ENCODE peak calls at places on chromosomes 16 and 17, in five cellular contexts. One of them, this sample, is unnamed.

GRCh38 chr16:64417711-64418227 is 704.1 kb downstream of the CDH11 start:
- DNase-seq in thoracic aorta: no peak
- DNase-seq in left ventricle myocardium inferior: no peak
- DNase-seq in neural progenitor cell: no peak
- DNase-seq in heart left ventricle: no peak
- DNase-seq in this sample: no peak

GRCh38 chr17:79160980-79161621 is 86.5 kb downstream of the ENGASE start:
- DNase-seq in left ventricle myocardium inferior: no peak
- DNase-seq in neural progenitor cell: no peak
- DNase-seq in heart left ventricle: no peak
- DNase-seq in thoracic aorta: no peak
- DNase-seq in this sample: no peak

GRCh38 chr16:50302472-50303005 is 36.2 kb downstream of the ADCY7 start:
- DNase-seq in neural progenitor cell: no peak
- DNase-seq in heart left ventricle: peak; percentile 9
- DNase-seq in thoracic aorta: no peak
- DNase-seq in left ventricle myocardium inferior: no peak
- DNase-seq in this sample: no peak

GRCh38 chr17:79536212-79536840 is 74.5 kb downstream of the RBFOX3 start:
- DNase-seq in left ventricle myocardium inferior: no peak
- DNase-seq in thoracic aorta: no peak
- DNase-seq in neural progenitor cell: no peak
- DNase-seq in heart left ventricle: no peak
- DNase-seq in this sample: no peak

GRCh38 chr17:75096082-75096625 is 8.4 kb downstream of the SLC16A5 start:
- DNase-seq in neural progenitor cell: no peak
- DNase-seq in thoracic aorta: no peak
- DNase-seq in left ventricle myocardium inferior: peak; percentile 75
- DNase-seq in heart left ventricle: peak; percentile 73
- DNase-seq in this sample: no peak

GRCh38 chr16:83138976-83139690 is 512.4 kb downstream of the CDH13 start:
- DNase-seq in left ventricle myocardium inferior: no peak
- DNase-seq in heart left ventricle: no peak
- DNase-seq in thoracic aorta: no peak
- DNase-seq in neural progenitor cell: no peak
- DNase-seq in this sample: no peak

GRCh38 chr17:38852771-38853291 is 690 bp downstream of the RPL23 start:
- DNase-seq in left ventricle myocardium inferior: no peak
- DNase-seq in thoracic aorta: no peak
- DNase-seq in neural progenitor cell: no peak
- DNase-seq in heart left ventricle: no peak
- DNase-seq in this sample: no peak

GRCh38 chr17:8712698-8713097 is 31.9 kb downstream of the CCDC42 start:
- DNase-seq in left ventricle myocardium inferior: no peak
- DNase-seq in heart left ventricle: no peak
- DNase-seq in thoracic aorta: no peak
- DNase-seq in neural progenitor cell: no peak
- DNase-seq in this sample: no peak

GRCh38 chr16:30096862-30097563 is 1.0 kb upstream of the YPEL3 start:
- DNase-seq in neural progenitor cell: peak; percentile 91
- DNase-seq in thoracic aorta: no peak
- DNase-seq in heart left ventricle: no peak
- DNase-seq in left ventricle myocardium inferior: no peak
- DNase-seq in this sample: no peak

GRCh38 chr17:77364941-77365583 is 224.3 kb downstream of the SEC14L1 start:
- DNase-seq in thoracic aorta: no peak
- DNase-seq in left ventricle myocardium inferior: no peak
- DNase-seq in neural progenitor cell: no peak
- DNase-seq in heart left ventricle: no peak
- DNase-seq in this sample: no peak

GRCh38 chr17:77617516-77617915 is 341.0 kb upstream of the TNRC6C start:
- DNase-seq in heart left ventricle: no peak
- DNase-seq in left ventricle myocardium inferior: no peak
- DNase-seq in thoracic aorta: no peak
- DNase-seq in neural progenitor cell: no peak
- DNase-seq in this sample: no peak

GRCh38 chr17:55161935-55162555 is 102.7 kb upstream of the HLF start:
- DNase-seq in neural progenitor cell: no peak
- DNase-seq in thoracic aorta: no peak
- DNase-seq in left ventricle myocardium inferior: no peak
- DNase-seq in heart left ventricle: no peak
- DNase-seq in this sample: no peak

GRCh38 chr17:30570596-30571265 is 93.5 kb downstream of the GOSR1 start:
- DNase-seq in left ventricle myocardium inferior: no peak
- DNase-seq in neural progenitor cell: peak; percentile 30
- DNase-seq in thoracic aorta: no peak
- DNase-seq in heart left ventricle: no peak
- DNase-seq in this sample: no peak

GRCh38 chr17:81976332-81977210 is 858 bp upstream of the ASPSCR1 start:
- DNase-seq in thoracic aorta: no peak
- DNase-seq in left ventricle myocardium inferior: no peak
- DNase-seq in neural progenitor cell: peak; percentile 39
- DNase-seq in heart left ventricle: peak; percentile 45
- DNase-seq in this sample: peak; percentile 8

GRCh38 chr17:2181206-2181983 is 122.2 kb downstream of the SMG6 start:
- DNase-seq in left ventricle myocardium inferior: peak; percentile 76
- DNase-seq in heart left ventricle: peak; percentile 81
- DNase-seq in neural progenitor cell: peak; percentile 38
- DNase-seq in thoracic aorta: peak; percentile 71
- DNase-seq in this sample: no peak

GRCh38 chr16:12757546-12757945 is 46.1 kb downstream of the CPPED1 start:
- DNase-seq in heart left ventricle: no peak
- DNase-seq in neural progenitor cell: no peak
- DNase-seq in thoracic aorta: no peak
- DNase-seq in left ventricle myocardium inferior: no peak
- DNase-seq in this sample: no peak

GRCh38 chr17:15883617-15884111 is 61.3 kb upstream of the ADORA2B start:
- DNase-seq in neural progenitor cell: no peak
- DNase-seq in thoracic aorta: no peak
- DNase-seq in heart left ventricle: no peak
- DNase-seq in left ventricle myocardium inferior: no peak
- DNase-seq in this sample: no peak

GRCh38 chr16:63938661-63939060 is 1183.2 kb downstream of the CDH11 start:
- DNase-seq in neural progenitor cell: no peak
- DNase-seq in left ventricle myocardium inferior: no peak
- DNase-seq in heart left ventricle: no peak
- DNase-seq in thoracic aorta: no peak
- DNase-seq in this sample: no peak

GRCh38 chr17:42843358-42843934 is 934 bp upstream of the AOC2 start:
- DNase-seq in left ventricle myocardium inferior: no peak
- DNase-seq in heart left ventricle: peak; percentile 37
- DNase-seq in thoracic aorta: no peak
- DNase-seq in neural progenitor cell: peak; percentile 72
- DNase-seq in this sample: peak; percentile 43

GRCh38 chr16:23949630-23950290 is 114.0 kb downstream of the PRKCB start:
- DNase-seq in heart left ventricle: peak; percentile 28
- DNase-seq in neural progenitor cell: no peak
- DNase-seq in left ventricle myocardium inferior: peak; percentile 30
- DNase-seq in thoracic aorta: no peak
- DNase-seq in this sample: no peak

GRCh38 chr17:60077672-60078519 is 825 bp downstream of the HEATR6 start:
- DNase-seq in neural progenitor cell: peak; percentile 10
- DNase-seq in heart left ventricle: no peak
- DNase-seq in thoracic aorta: no peak
- DNase-seq in left ventricle myocardium inferior: no peak
- DNase-seq in this sample: no peak

GRCh38 chr16:88349153-88349902 is 33.4 kb upstream of the ZNF469 start:
- DNase-seq in neural progenitor cell: no peak
- DNase-seq in left ventricle myocardium inferior: no peak
- DNase-seq in thoracic aorta: no peak
- DNase-seq in heart left ventricle: no peak
- DNase-seq in this sample: no peak

DNA sequence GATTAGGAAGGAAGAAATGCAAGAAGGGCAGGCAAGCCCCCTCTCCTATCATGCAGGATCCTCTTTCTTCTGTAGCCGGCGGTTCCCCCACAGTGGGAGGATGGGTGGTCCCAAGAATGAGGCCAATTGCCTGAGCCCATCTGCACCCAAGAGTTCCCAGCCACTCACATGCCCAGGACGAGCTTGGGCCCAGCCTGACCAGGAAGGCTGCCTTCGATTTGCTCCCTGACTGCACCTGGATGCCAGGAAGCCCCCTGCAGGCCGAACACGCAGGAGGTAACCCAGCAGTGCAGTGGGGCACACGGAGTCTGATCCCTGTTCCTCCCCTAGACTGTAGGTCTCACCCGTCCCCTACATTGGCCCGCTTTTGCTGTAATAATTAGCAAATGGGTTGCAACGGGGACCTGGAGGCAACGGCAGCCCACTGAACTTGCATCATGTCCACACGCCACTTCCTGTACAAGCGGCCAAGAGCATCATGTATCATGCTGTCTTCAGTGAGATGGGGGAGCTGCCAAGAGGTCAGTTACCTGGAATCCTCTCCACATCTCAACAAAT is 67.5 kb downstream of the AMFR start:
- DNase-seq in thoracic aorta: no peak
- DNase-seq in left ventricle myocardium inferior: peak; percentile 15
- DNase-seq in heart left ventricle: peak; percentile 15
- DNase-seq in neural progenitor cell: peak; percentile 25
- DNase-seq in this sample: peak; percentile 5
- H3K27ac ChIP-seq in thoracic aorta: peak overlapping the region; percentile 84
- H3K27ac ChIP-seq in left ventricle myocardium inferior: peak overlapping the region; percentile 70
- H3K27ac ChIP-seq in heart left ventricle: no peak overlapping the region
- H3K27ac ChIP-seq in neural progenitor cell: no peak overlapping the region
- H3K27ac ChIP-seq in this sample: no peak overlapping the region

GRCh38 chr16:68732741-68733399 is 4.2 kb upstream of the CDH1 start:
- DNase-seq in thoracic aorta: no peak
- DNase-seq in heart left ventricle: no peak
- DNase-seq in left ventricle myocardium inferior: no peak
- DNase-seq in neural progenitor cell: no peak
- DNase-seq in this sample: no peak
- H3K27ac ChIP-seq in thoracic aorta: no peak overlapping the region
- H3K27ac ChIP-seq in heart left ventricle: no peak overlapping the region
- H3K27ac ChIP-seq in left ventricle myocardium inferior: no peak overlapping the region
- H3K27ac ChIP-seq in neural progenitor cell: no peak overlapping the region
- H3K27ac ChIP-seq in this sample: no peak overlapping the region

GRCh38 chr16:4797805-4798252 is 2.7 kb downstream of the SMIM22 start:
- DNase-seq in heart left ventricle: no peak
- DNase-seq in thoracic aorta: no peak
- DNase-seq in left ventricle myocardium inferior: no peak
- DNase-seq in neural progenitor cell: no peak
- DNase-seq in this sample: no peak
- H3K27ac ChIP-seq in heart left ventricle: no peak overlapping the region
- H3K27ac ChIP-seq in thoracic aorta: no peak overlapping the region
- H3K27ac ChIP-seq in left ventricle myocardium inferior: peak overlapping the region; percentile 16
- H3K27ac ChIP-seq in neural progenitor cell: no peak overlapping the region
- H3K27ac ChIP-seq in this sample: no peak overlapping the region

GRCh38 chr17:65340401-65340800 is 203.2 kb downstream of the RGS9 start:
- DNase-seq in heart left ventricle: no peak
- DNase-seq in left ventricle myocardium inferior: no peak
- DNase-seq in thoracic aorta: no peak
- DNase-seq in neural progenitor cell: no peak
- DNase-seq in this sample: no peak

GRCh38 chr17:65346166-65346565 is 209.0 kb downstream of the RGS9 start:
- DNase-seq in left ventricle myocardium inferior: no peak
- DNase-seq in thoracic aorta: no peak
- DNase-seq in heart left ventricle: no peak
- DNase-seq in neural progenitor cell: no peak
- DNase-seq in this sample: no peak

GRCh38 chr17:65349916-65350315 is 211.5 kb downstream of the AXIN2 start:
- DNase-seq in thoracic aorta: no peak
- DNase-seq in heart left ventricle: no peak
- DNase-seq in neural progenitor cell: no peak
- DNase-seq in left ventricle myocardium inferior: no peak
- DNase-seq in this sample: no peak

DNA sequence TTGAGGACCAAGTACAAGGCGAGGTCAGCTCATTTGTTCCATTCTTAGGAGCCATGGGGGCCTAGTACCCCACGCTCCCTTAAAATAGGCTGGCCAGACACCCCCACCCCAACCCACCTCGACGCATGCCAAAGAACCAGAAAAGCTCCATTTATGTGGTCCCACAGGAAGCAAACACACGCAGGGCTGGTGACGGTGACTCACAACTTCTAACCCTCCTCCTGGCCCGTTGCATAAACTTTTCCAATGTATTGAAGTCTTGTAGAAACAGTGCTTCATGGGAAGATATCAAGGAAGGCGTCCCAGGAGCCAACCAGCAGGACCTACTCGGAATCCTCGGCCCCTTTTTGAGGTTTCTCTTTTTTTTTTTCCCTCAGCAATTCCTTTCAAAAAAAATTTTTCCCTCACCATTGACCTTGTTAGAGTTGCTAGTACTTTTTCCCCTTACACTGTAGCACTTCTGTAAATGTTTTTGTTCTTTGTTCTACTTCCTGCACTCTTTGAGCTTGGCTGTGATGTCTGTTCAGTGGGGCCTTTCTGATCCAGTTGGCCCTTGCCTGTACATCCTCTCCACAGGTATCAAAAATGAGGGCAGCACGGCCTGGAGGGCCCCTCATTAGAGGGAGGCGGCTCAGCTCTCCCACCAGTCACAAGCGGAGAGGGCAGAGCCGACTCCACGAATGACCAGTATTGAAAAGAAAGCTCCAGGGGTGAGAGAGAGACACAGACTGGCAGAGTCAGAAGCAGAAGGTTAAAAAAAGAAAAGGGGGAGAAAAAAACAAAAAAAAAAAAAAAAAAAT is 208.3 kb downstream of the RGS9 start:
- DNase-seq in heart left ventricle: no peak
- DNase-seq in thoracic aorta: no peak
- DNase-seq in left ventricle myocardium inferior: no peak
- DNase-seq in neural progenitor cell: no peak
- DNase-seq in this sample: no peak
- H3K27ac ChIP-seq in heart left ventricle: no peak overlapping the region
- H3K27ac ChIP-seq in thoracic aorta: no peak overlapping the region
- H3K27ac ChIP-seq in left ventricle myocardium inferior: no peak overlapping the region
- H3K27ac ChIP-seq in neural progenitor cell: no peak overlapping the region
- H3K27ac ChIP-seq in this sample: no peak overlapping the region

DNA sequence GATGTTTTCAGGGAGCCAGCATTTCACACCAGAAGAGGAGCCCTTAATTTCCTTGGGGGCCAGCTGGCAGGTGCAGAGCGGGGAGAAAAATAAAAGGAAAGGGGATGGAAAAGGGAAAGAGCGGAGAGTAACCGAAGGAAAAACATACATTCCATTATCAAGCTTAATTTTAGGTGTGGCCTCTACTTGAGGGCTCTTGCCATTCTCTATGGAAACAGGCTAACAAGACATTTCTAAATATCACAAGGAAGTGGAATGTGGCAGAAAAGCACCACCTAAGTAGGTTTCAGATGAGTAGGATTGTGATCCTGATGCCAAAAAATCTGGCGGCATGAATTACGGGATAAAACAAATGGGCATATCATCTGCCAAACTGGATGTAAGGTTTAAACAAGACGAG is 970 bp upstream of the DYNC1LI2 start:
- DNase-seq in heart left ventricle: no peak
- DNase-seq in thoracic aorta: no peak
- DNase-seq in neural progenitor cell: no peak
- DNase-seq in left ventricle myocardium inferior: no peak
- DNase-seq in this sample: no peak
- H3K27ac ChIP-seq in heart left ventricle: no peak overlapping the region
- H3K27ac ChIP-seq in thoracic aorta: peak overlapping the region; percentile 83
- H3K27ac ChIP-seq in neural progenitor cell: no peak overlapping the region
- H3K27ac ChIP-seq in left ventricle myocardium inferior: peak overlapping the region; percentile 99
- H3K27ac ChIP-seq in this sample: no peak overlapping the region

This sample was measured in tibial nerve.